ENCODE peak calls at places on chromosomes 4 and X, in four cellular contexts. One of them, this sample, is unnamed.

GRCh38 chr4:173504181-173504503 is 25.9 kb downstream of the HAND2 start:
- DNase-seq in GM03348: no peak
- DNase-seq in endodermal cell: peak; percentile 34
- DNase-seq in stimulated activated CD4-positive, alpha-beta T cell treated with anti-CD3 and anti-CD28 coated beads, TNF-alpha, amount 100 ng/mL, for 48 hours: no peak
- DNase-seq in this sample: no peak

GRCh38 chr4:4541040-4541631 is 712 bp downstream of the STX18 start:
- DNase-seq in endodermal cell: no peak
- DNase-seq in GM03348: peak; percentile 60
- DNase-seq in stimulated activated CD4-positive, alpha-beta T cell treated with anti-CD3 and anti-CD28 coated beads, TNF-alpha, amount 100 ng/mL, for 48 hours: no peak
- DNase-seq in this sample: no peak

GRCh38 chrX:24515447-24515846 is 50.4 kb downstream of the PDK3 start:
- DNase-seq in GM03348: no peak
- DNase-seq in endodermal cell: peak; percentile 56
- DNase-seq in stimulated activated CD4-positive, alpha-beta T cell treated with anti-CD3 and anti-CD28 coated beads, TNF-alpha, amount 100 ng/mL, for 48 hours: no peak
- DNase-seq in this sample: no peak

GRCh38 chrX:12866451-12867377 is at the start of gene TLR7:
- DNase-seq in endodermal cell: no peak
- DNase-seq in GM03348: no peak
- DNase-seq in stimulated activated CD4-positive, alpha-beta T cell treated with anti-CD3 and anti-CD28 coated beads, TNF-alpha, amount 100 ng/mL, for 48 hours: no peak
- DNase-seq in this sample: no peak

GRCh38 chr4:10077492-10078335 is 38.9 kb downstream of the WDR1 start:
- DNase-seq in endodermal cell: peak; percentile 49
- DNase-seq in GM03348: no peak
- DNase-seq in stimulated activated CD4-positive, alpha-beta T cell treated with anti-CD3 and anti-CD28 coated beads, TNF-alpha, amount 100 ng/mL, for 48 hours: no peak
- DNase-seq in this sample: no peak

GRCh38 chr4:11954093-11954492 is 525.4 kb upstream of the HS3ST1 start:
- DNase-seq in endodermal cell: peak; percentile 64
- DNase-seq in stimulated activated CD4-positive, alpha-beta T cell treated with anti-CD3 and anti-CD28 coated beads, TNF-alpha, amount 100 ng/mL, for 48 hours: no peak
- DNase-seq in GM03348: no peak
- DNase-seq in this sample: no peak

GRCh38 chrX:6505960-6506359 is 29.0 kb downstream of the VCX3A start:
- DNase-seq in stimulated activated CD4-positive, alpha-beta T cell treated with anti-CD3 and anti-CD28 coated beads, TNF-alpha, amount 100 ng/mL, for 48 hours: no peak
- DNase-seq in endodermal cell: no peak
- DNase-seq in GM03348: no peak
- DNase-seq in this sample: no peak

GRCh38 chr4:132386130-132386529 is 763.0 kb upstream of the PCDH10 start:
- DNase-seq in stimulated activated CD4-positive, alpha-beta T cell treated with anti-CD3 and anti-CD28 coated beads, TNF-alpha, amount 100 ng/mL, for 48 hours: no peak
- DNase-seq in endodermal cell: no peak
- DNase-seq in GM03348: no peak
- DNase-seq in this sample: no peak

GRCh38 chr4:106993846-106994245 is 42.3 kb downstream of the DKK2 start:
- DNase-seq in GM03348: no peak
- DNase-seq in stimulated activated CD4-positive, alpha-beta T cell treated with anti-CD3 and anti-CD28 coated beads, TNF-alpha, amount 100 ng/mL, for 48 hours: no peak
- DNase-seq in endodermal cell: no peak
- DNase-seq in this sample: no peak

GRCh38 chr4:173025131-173025530 is 143.5 kb upstream of the GALNT7 start:
- DNase-seq in GM03348: peak; percentile 79
- DNase-seq in endodermal cell: peak; percentile 82
- DNase-seq in stimulated activated CD4-positive, alpha-beta T cell treated with anti-CD3 and anti-CD28 coated beads, TNF-alpha, amount 100 ng/mL, for 48 hours: no peak
- DNase-seq in this sample: no peak

GRCh38 chr4:37244583-37245390 is at the start of gene NWD2:
- DNase-seq in stimulated activated CD4-positive, alpha-beta T cell treated with anti-CD3 and anti-CD28 coated beads, TNF-alpha, amount 100 ng/mL, for 48 hours: no peak
- DNase-seq in GM03348: peak; percentile 18
- DNase-seq in endodermal cell: peak; percentile 82
- DNase-seq in this sample: no peak

GRCh38 chr4:128424524-128425195 is 137.0 kb upstream of the PGRMC2 start:
- DNase-seq in GM03348: no peak
- DNase-seq in endodermal cell: no peak
- DNase-seq in stimulated activated CD4-positive, alpha-beta T cell treated with anti-CD3 and anti-CD28 coated beads, TNF-alpha, amount 100 ng/mL, for 48 hours: no peak
- DNase-seq in this sample: no peak

GRCh38 chr4:86220137-86220536 is 139.7 kb downstream of the MAPK10 start:
- DNase-seq in GM03348: no peak
- DNase-seq in stimulated activated CD4-positive, alpha-beta T cell treated with anti-CD3 and anti-CD28 coated beads, TNF-alpha, amount 100 ng/mL, for 48 hours: no peak
- DNase-seq in endodermal cell: no peak
- DNase-seq in this sample: no peak

This sample was measured in activated T-helper 9 cell treated with anti-CD3 and anti-CD28 coated beads, Interleukin-2, amount 50 U/mL, for 16 hours.